ENCODE peak calls at places on chromosomes 2 and 18, in five cellular contexts. F is HCEC 1CT, Y is NCI-H524 treated with DMSO at 0.1 percent for 48 hours, L is progenitor cell of endocrine pancreas, D is HT1080. C is an unnamed sample.

GRCh38 chr2:152583512-152584188 is 133.6 kb downstream of the PRPF40A start:
- DNase-seq in D (no peak), Y (no peak), F (no peak), L (no peak), C (no peak)

GRCh38 chr2:117794668-117795067 is 19.8 kb upstream of the DDX18 start:
- DNase-seq in Y (no peak), D (peak), F (no peak), L (no peak), C (peak)

GRCh38 chr18:45958027-45958426 is 9.1 kb downstream of the EPG5 start:
- DNase-seq in L (no peak), F (no peak), Y (no peak), D (no peak), C (no peak)

GRCh38 chr2:203869610-203870042 is 2.1 kb downstream of the CTLA4 start:
- DNase-seq in Y (no peak), D (no peak), L (no peak), F (no peak), C (no peak)

GRCh38 chr2:46387886-46388515 is 90.8 kb downstream of the EPAS1 start:
- DNase-seq in F (no peak), D (no peak), Y (no peak), L (no peak), C (no peak)

GRCh38 chr18:63758616-63759015 is 16.6 kb upstream of the SERPINB7 start:
- DNase-seq in Y (no peak), L (no peak), F (no peak), D (no peak), C (no peak)

GRCh38 chr2:155412599-155412998 is 714.1 kb downstream of the KCNJ3 start:
- DNase-seq in L (no peak), Y (no peak), F (no peak), D (no peak), C (no peak)

GRCh38 chr2:63058149-63058741 is 7.6 kb downstream of the OTX1 start:
- DNase-seq in D (no peak), Y (no peak), F (no peak), L (no peak), C (peak)

GRCh38 chr2:143399679-143400078 is 270.5 kb downstream of the ARHGAP15 start:
- DNase-seq in D (no peak), L (no peak), F (peak), Y (no peak), C (peak)

GRCh38 chr2:155895016-155895415 is 437.5 kb downstream of the NR4A2 start:
- DNase-seq in Y (no peak), F (no peak), D (peak), L (no peak), C (no peak)

GRCh38 chr2:106781196-106781595 is 104.8 kb downstream of the ST6GAL2 start:
- DNase-seq in D (no peak), Y (no peak), L (no peak), F (no peak), C (no peak)

GRCh38 chr2:219155054-219155644 is 5.5 kb downstream of the NHEJ1 start:
- DNase-seq in L (no peak), F (peak), D (peak), Y (no peak), C (no peak)

GRCh38 chr2:150609831-150610582 is 122.5 kb upstream of the RND3 start:
- DNase-seq in D (no peak), Y (no peak), F (peak), L (no peak), C (peak)

GRCh38 chr2:96771792-96772618 is 11.3 kb downstream of the CNNM4 start:
- DNase-seq in L (no peak), F (no peak), Y (no peak), D (no peak), C (no peak)

GRCh38 chr2:60324536-60324935 is 228.9 kb downstream of the BCL11A start:
- DNase-seq in F (no peak), Y (no peak), D (no peak), L (no peak), C (no peak)

GRCh38 chr2:164597988-164598387 is 23.3 kb downstream of the GRB14 start:
- DNase-seq in L (no peak), D (no peak), F (no peak), Y (no peak), C (no peak)

GRCh38 chr2:240946654-240947053 is 40.5 kb downstream of the CROCC2 start:
- DNase-seq in F (no peak), D (no peak), Y (no peak), L (peak), C (no peak)

GRCh38 chr2:45637440-45637839 is 14.0 kb upstream of the PRKCE start:
- DNase-seq in F (peak), D (peak), Y (no peak), L (no peak), C (peak)

GRCh38 chr18:45688834-45689233 is 35.1 kb upstream of the SLC14A1 start:
- DNase-seq in Y (peak), F (no peak), L (no peak), D (no peak), C (no peak)

GRCh38 chr2:198114064-198114463 is 309.7 kb downstream of the PLCL1 start:
- DNase-seq in F (no peak), D (no peak), L (no peak), Y (no peak), C (no peak)

GRCh38 chr2:206160124-206160806 is 570 bp downstream of the EEF1B2 start:
- DNase-seq in Y (no peak), L (no peak), F (no peak), D (no peak), C (peak)

GRCh38 chr18:38453880-38454279 is 888.3 kb upstream of the CELF4 start:
- DNase-seq in D (no peak), Y (no peak), F (no peak), L (no peak), C (no peak)

GRCh38 chr2:159065313-159065712 is 96.9 kb downstream of the TANC1 start:
- DNase-seq in D (no peak), F (no peak), Y (no peak), L (no peak), C (no peak)

GRCh38 chr2:167745667-167746066 is 501.7 kb downstream of the STK39 start:
- DNase-seq in F (no peak), Y (no peak), L (no peak), D (no peak), C (no peak)

GRCh38 chr2:239289545-239289944 is 111.3 kb downstream of the HDAC4 start:
- DNase-seq in Y (no peak), F (no peak), D (no peak), L (no peak), C (no peak)

GRCh38 chr2:65355190-65355831 is 77.1 kb downstream of the SPRED2 start:
- DNase-seq in D (peak), L (no peak), Y (no peak), F (peak), C (no peak)

GRCh38 chr2:126720647-126721046 is 64.7 kb downstream of the GYPC start:
- DNase-seq in L (no peak), Y (no peak), F (peak), D (peak), C (no peak)